ENCODE peak calls at places on chromosomes 7 and 10, in five cellular contexts. R is skeletal muscle cell, Y is colonic mucosa, I is astrocyte of the spinal cord, K is AG10803. C is an unnamed sample.

GRCh38 chr7:157035302-157035701 is 24.8 kb upstream of the MNX1 start:
- DNase-seq in R (no peak), Y (no peak), I (no peak), K (no peak), C (no peak)

GRCh38 chr7:50560865-50561351 is 4.3 kb downstream of the DDC start:
- DNase-seq in R (no peak), Y (no peak), I (no peak), K (no peak), C (no peak)

GRCh38 chr10:104938031-104938430 is 296.9 kb downstream of the SORCS3 start:
- DNase-seq in R (no peak), Y (no peak), I (no peak), K (peak; percentile 6), C (no peak)

GRCh38 chr10:49634053-49634660 is 20.3 kb downstream of the CHAT start:
- DNase-seq in R (no peak), Y (no peak), I (no peak), K (no peak), C (no peak)

GRCh38 chr7:131604841-131605279 is 48.4 kb upstream of the PODXL start:
- DNase-seq in R (peak; percentile 43), Y (no peak), I (peak; percentile 24), K (peak; percentile 96), C (peak; percentile 35)

GRCh38 chr7:15781944-15782343 is 95.5 kb upstream of the MEOX2 start:
- DNase-seq in R (no peak), Y (no peak), I (no peak), K (no peak), C (no peak)

GRCh38 chr10:110664483-110665420 is 20.6 kb downstream of the RBM20 start:
- DNase-seq in R (peak; percentile 79), Y (no peak), I (peak; percentile 84), K (peak; percentile 96), C (peak; percentile 90)

GRCh38 chr10:118698421-118698820 is 56.3 kb downstream of the CACUL1 start:
- DNase-seq in R (no peak), Y (peak; percentile 44), I (peak; percentile 71), K (no peak), C (peak; percentile 72)

GRCh38 chr10:42976353-42977031 is 100.4 kb upstream of the RET start:
- DNase-seq in R (no peak), Y (no peak), I (no peak), K (no peak), C (no peak)

GRCh38 chr10:24494236-24494635 is 229.5 kb downstream of the ARHGAP21 start:
- DNase-seq in R (no peak), Y (peak; percentile 73), I (no peak), K (no peak), C (no peak)

GRCh38 chr10:11825796-11826414 is 2.7 kb downstream of the PROSER2 start:
- DNase-seq in R (no peak), Y (no peak), I (no peak), K (peak; percentile 3), C (peak; percentile 35)

GRCh38 chr7:133702903-133703302 is 424.2 kb upstream of the LRGUK start:
- DNase-seq in R (no peak), Y (no peak), I (no peak), K (no peak), C (no peak)
- H3K4me3 ChIP-seq in R (no peak overlapping the region), Y (no peak overlapping the region), I (no peak overlapping the region), K (no peak overlapping the region), C (no peak overlapping the region)

GRCh38 chr7:114155766-114156110 is 236.9 kb upstream of the PPP1R3A start:
- DNase-seq in R (no peak), Y (no peak), I (no peak), K (no peak), C (no peak)
- H3K4me3 ChIP-seq in R (no peak overlapping the region), Y (no peak overlapping the region), I (no peak overlapping the region), K (no peak overlapping the region), C (no peak overlapping the region)

GRCh38 chr7:66937940-66938339 is 16.9 kb downstream of the TMEM248 start:
- DNase-seq in R (no peak), Y (no peak), I (no peak), K (no peak), C (no peak)

GRCh38 chr7:66933469-66933868 is 12.4 kb downstream of the TMEM248 start:
- DNase-seq in R (no peak), Y (no peak), I (no peak), K (no peak), C (no peak)

DNA sequence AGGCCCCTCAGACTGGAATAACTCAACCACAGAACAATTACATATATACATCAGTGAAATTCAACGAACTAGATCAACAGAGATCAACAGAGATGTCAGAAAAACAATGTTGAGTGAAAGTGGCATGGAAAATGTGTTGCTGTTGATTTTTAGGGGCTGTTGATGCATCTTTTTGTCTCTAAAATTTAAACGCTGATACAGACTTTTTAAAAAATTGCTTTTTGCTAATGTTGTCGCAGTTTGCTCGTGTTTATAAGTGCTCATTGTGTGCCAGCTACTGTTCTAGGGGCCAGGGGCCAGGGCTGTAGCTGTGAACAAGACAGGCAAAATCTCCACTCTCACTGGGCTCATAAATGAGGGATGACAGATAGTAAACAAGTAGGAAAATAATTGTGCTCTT is 18.3 kb downstream of the TMEM248 start:
- DNase-seq in R (no peak), Y (no peak), I (no peak), K (no peak), C (no peak)
- H3K4me3 ChIP-seq in R (no peak overlapping the region), Y (no peak overlapping the region), I (no peak overlapping the region), K (no peak overlapping the region), C (no peak overlapping the region)

GRCh38 chr10:1660815-1661214 is 76.5 kb downstream of the ADARB2 start:
- DNase-seq in R (no peak), Y (no peak), I (no peak), K (no peak), C (no peak)

GRCh38 chr10:1663226-1663625 is 74.1 kb downstream of the ADARB2 start:
- DNase-seq in R (no peak), Y (no peak), I (no peak), K (no peak), C (no peak)

GRCh38 chr10:1662361-1663025 is 74.8 kb downstream of the ADARB2 start:
- DNase-seq in R (no peak), Y (no peak), I (no peak), K (no peak), C (no peak)

GRCh38 chr10:1661416-1661815 is 75.9 kb downstream of the ADARB2 start:
- DNase-seq in R (no peak), Y (no peak), I (no peak), K (no peak), C (no peak)

DNA sequence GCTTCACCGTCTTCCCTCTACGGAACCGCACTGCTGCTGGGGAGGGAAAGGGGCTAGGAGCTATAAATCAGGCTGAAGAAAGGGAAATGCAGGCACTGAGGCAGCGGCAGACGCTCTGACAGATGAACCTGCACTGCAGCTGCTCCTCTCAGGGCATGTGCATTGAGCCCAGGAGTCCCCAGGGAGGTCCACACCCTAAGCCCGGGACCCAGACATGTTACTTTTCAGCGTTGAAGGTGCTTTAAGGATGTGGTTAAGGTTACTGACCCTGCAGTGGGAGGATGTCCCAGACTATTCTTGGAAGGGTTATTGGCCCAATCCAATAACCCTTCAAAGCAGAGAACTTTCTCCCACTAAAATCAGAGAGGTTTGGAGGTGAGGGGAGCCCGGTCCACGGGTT is 75.5 kb downstream of the ADARB2 start:
- DNase-seq in R (no peak), Y (no peak), I (no peak), K (no peak), C (no peak)
- H3K4me3 ChIP-seq in R (no peak overlapping the region), Y (no peak overlapping the region), I (no peak overlapping the region), K (no peak overlapping the region), C (no peak overlapping the region)

GRCh38 chr7:133860628-133861135 is 266.5 kb upstream of the LRGUK start:
- DNase-seq in R (no peak), Y (no peak), I (no peak), K (no peak), C (no peak)

GRCh38 chr7:133857376-133858119 is 269.6 kb upstream of the LRGUK start:
- DNase-seq in R (no peak), Y (no peak), I (no peak), K (peak; percentile 59), C (no peak)

GRCh38 chr7:133859871-133860427 is 267.2 kb upstream of the LRGUK start:
- DNase-seq in R (no peak), Y (no peak), I (no peak), K (peak; percentile 12), C (no peak)

GRCh38 chr7:133858311-133858710 is 268.8 kb upstream of the LRGUK start:
- DNase-seq in R (no peak), Y (no peak), I (no peak), K (no peak), C (no peak)

GRCh38 chr7:133859191-133859590 is 267.9 kb upstream of the LRGUK start:
- DNase-seq in R (no peak), Y (no peak), I (no peak), K (no peak), C (no peak)
- H3K4me3 ChIP-seq in R (no peak overlapping the region), Y (no peak overlapping the region), I (no peak overlapping the region), K (no peak overlapping the region), C (no peak overlapping the region)

C was measured in cardiac fibroblast.